ENCODE peak calls at places on chromosomes 1 and 21, in seven cellular contexts. One of them, this sample, is unnamed.

GRCh38 chr1:20063861-20064292 is 6.1 kb upstream of the PLA2G5 start:
- DNase-seq in stimulated activated CD8-positive, alpha-beta memory T cell treated with anti-CD3 and anti-CD28 coated beads, Interleukin-7, amount 100 ng/mL, for 24 hours: no peak
- DNase-seq in Karpas-422: no peak
- DNase-seq in iris pigment epithelial cell: peak
- DNase-seq in CD8-positive, alpha-beta T cell: no peak
- DNase-seq in NCI-H69: no peak
- DNase-seq in NCI-H226: peak
- DNase-seq in this sample: peak

GRCh38 chr1:36223373-36223995 is 759 bp upstream of the THRAP3 start:
- DNase-seq in CD8-positive, alpha-beta T cell: peak
- DNase-seq in Karpas-422: peak
- DNase-seq in iris pigment epithelial cell: peak
- DNase-seq in stimulated activated CD8-positive, alpha-beta memory T cell treated with anti-CD3 and anti-CD28 coated beads, Interleukin-7, amount 100 ng/mL, for 24 hours: no peak
- DNase-seq in NCI-H226: no peak
- DNase-seq in NCI-H69: peak
- DNase-seq in this sample: peak

GRCh38 chr1:248825573-248825908 is 174 bp downstream of the SH3BP5L start:
- DNase-seq in CD8-positive, alpha-beta T cell: no peak
- DNase-seq in iris pigment epithelial cell: no peak
- DNase-seq in Karpas-422: no peak
- DNase-seq in stimulated activated CD8-positive, alpha-beta memory T cell treated with anti-CD3 and anti-CD28 coated beads, Interleukin-7, amount 100 ng/mL, for 24 hours: no peak
- DNase-seq in NCI-H226: no peak
- DNase-seq in NCI-H69: no peak
- DNase-seq in this sample: no peak

GRCh38 chr1:87176514-87176913 is 152.2 kb upstream of the LMO4 start:
- DNase-seq in NCI-H69: no peak
- DNase-seq in NCI-H226: no peak
- DNase-seq in stimulated activated CD8-positive, alpha-beta memory T cell treated with anti-CD3 and anti-CD28 coated beads, Interleukin-7, amount 100 ng/mL, for 24 hours: no peak
- DNase-seq in CD8-positive, alpha-beta T cell: no peak
- DNase-seq in iris pigment epithelial cell: no peak
- DNase-seq in Karpas-422: no peak
- DNase-seq in this sample: no peak

GRCh38 chr21:41877901-41878830 is 978 bp downstream of the PRDM15 start:
- DNase-seq in NCI-H69: peak
- DNase-seq in stimulated activated CD8-positive, alpha-beta memory T cell treated with anti-CD3 and anti-CD28 coated beads, Interleukin-7, amount 100 ng/mL, for 24 hours: no peak
- DNase-seq in NCI-H226: no peak
- DNase-seq in iris pigment epithelial cell: peak
- DNase-seq in CD8-positive, alpha-beta T cell: no peak
- DNase-seq in Karpas-422: peak
- DNase-seq in this sample: peak

GRCh38 chr1:244778356-244778755 is 57.1 kb upstream of the COX20 start:
- DNase-seq in iris pigment epithelial cell: peak
- DNase-seq in NCI-H226: peak
- DNase-seq in CD8-positive, alpha-beta T cell: no peak
- DNase-seq in NCI-H69: no peak
- DNase-seq in stimulated activated CD8-positive, alpha-beta memory T cell treated with anti-CD3 and anti-CD28 coated beads, Interleukin-7, amount 100 ng/mL, for 24 hours: no peak
- DNase-seq in Karpas-422: no peak
- DNase-seq in this sample: peak

GRCh38 chr1:229420765-229421164 is 13.1 kb downstream of the ACTA1 start:
- DNase-seq in CD8-positive, alpha-beta T cell: no peak
- DNase-seq in stimulated activated CD8-positive, alpha-beta memory T cell treated with anti-CD3 and anti-CD28 coated beads, Interleukin-7, amount 100 ng/mL, for 24 hours: no peak
- DNase-seq in Karpas-422: peak
- DNase-seq in iris pigment epithelial cell: no peak
- DNase-seq in NCI-H226: no peak
- DNase-seq in NCI-H69: peak
- DNase-seq in this sample: no peak

GRCh38 chr1:180837025-180837424 is 75.7 kb upstream of the KIAA1614 start:
- DNase-seq in stimulated activated CD8-positive, alpha-beta memory T cell treated with anti-CD3 and anti-CD28 coated beads, Interleukin-7, amount 100 ng/mL, for 24 hours: no peak
- DNase-seq in NCI-H226: no peak
- DNase-seq in Karpas-422: no peak
- DNase-seq in NCI-H69: peak
- DNase-seq in CD8-positive, alpha-beta T cell: no peak
- DNase-seq in iris pigment epithelial cell: no peak
- DNase-seq in this sample: no peak

GRCh38 chr1:173239058-173239457 is 31.9 kb upstream of the TNFSF4 start:
- DNase-seq in Karpas-422: no peak
- DNase-seq in NCI-H69: no peak
- DNase-seq in iris pigment epithelial cell: no peak
- DNase-seq in NCI-H226: no peak
- DNase-seq in CD8-positive, alpha-beta T cell: no peak
- DNase-seq in stimulated activated CD8-positive, alpha-beta memory T cell treated with anti-CD3 and anti-CD28 coated beads, Interleukin-7, amount 100 ng/mL, for 24 hours: no peak
- DNase-seq in this sample: no peak

GRCh38 chr21:42336065-42336464 is 14.7 kb downstream of the TFF2 start:
- DNase-seq in NCI-H69: no peak
- DNase-seq in Karpas-422: no peak
- DNase-seq in NCI-H226: no peak
- DNase-seq in iris pigment epithelial cell: peak
- DNase-seq in CD8-positive, alpha-beta T cell: no peak
- DNase-seq in stimulated activated CD8-positive, alpha-beta memory T cell treated with anti-CD3 and anti-CD28 coated beads, Interleukin-7, amount 100 ng/mL, for 24 hours: no peak
- DNase-seq in this sample: peak

GRCh38 chr1:243946946-243947345 is 96.9 kb upstream of the AKT3 start:
- DNase-seq in NCI-H69: peak
- DNase-seq in CD8-positive, alpha-beta T cell: no peak
- DNase-seq in iris pigment epithelial cell: peak
- DNase-seq in NCI-H226: no peak
- DNase-seq in Karpas-422: peak
- DNase-seq in stimulated activated CD8-positive, alpha-beta memory T cell treated with anti-CD3 and anti-CD28 coated beads, Interleukin-7, amount 100 ng/mL, for 24 hours: peak
- DNase-seq in this sample: peak

GRCh38 chr1:92277105-92277504 is 21.7 kb downstream of the GLMN start:
- DNase-seq in CD8-positive, alpha-beta T cell: no peak
- DNase-seq in NCI-H69: no peak
- DNase-seq in NCI-H226: peak
- DNase-seq in stimulated activated CD8-positive, alpha-beta memory T cell treated with anti-CD3 and anti-CD28 coated beads, Interleukin-7, amount 100 ng/mL, for 24 hours: no peak
- DNase-seq in Karpas-422: no peak
- DNase-seq in iris pigment epithelial cell: peak
- DNase-seq in this sample: peak

GRCh38 chr1:9066945-9067807 is 2.3 kb downstream of the SLC2A5 start:
- DNase-seq in CD8-positive, alpha-beta T cell: no peak
- DNase-seq in NCI-H226: peak
- DNase-seq in NCI-H69: no peak
- DNase-seq in Karpas-422: no peak
- DNase-seq in stimulated activated CD8-positive, alpha-beta memory T cell treated with anti-CD3 and anti-CD28 coated beads, Interleukin-7, amount 100 ng/mL, for 24 hours: no peak
- DNase-seq in iris pigment epithelial cell: peak
- DNase-seq in this sample: peak

GRCh38 chr1:34885405-34886247 is 26.1 kb upstream of the SMIM12 start:
- DNase-seq in iris pigment epithelial cell: peak
- DNase-seq in CD8-positive, alpha-beta T cell: peak
- DNase-seq in NCI-H69: no peak
- DNase-seq in NCI-H226: no peak
- DNase-seq in stimulated activated CD8-positive, alpha-beta memory T cell treated with anti-CD3 and anti-CD28 coated beads, Interleukin-7, amount 100 ng/mL, for 24 hours: peak
- DNase-seq in Karpas-422: peak
- DNase-seq in this sample: no peak

GRCh38 chr1:26469558-26469957 is 2.7 kb upstream of the HMGN2 start:
- DNase-seq in iris pigment epithelial cell: no peak
- DNase-seq in NCI-H226: no peak
- DNase-seq in NCI-H69: peak
- DNase-seq in CD8-positive, alpha-beta T cell: no peak
- DNase-seq in Karpas-422: no peak
- DNase-seq in stimulated activated CD8-positive, alpha-beta memory T cell treated with anti-CD3 and anti-CD28 coated beads, Interleukin-7, amount 100 ng/mL, for 24 hours: no peak
- DNase-seq in this sample: no peak

GRCh38 chr1:14578156-14578555 is 20.3 kb upstream of the KAZN start:
- DNase-seq in Karpas-422: no peak
- DNase-seq in NCI-H69: no peak
- DNase-seq in NCI-H226: no peak
- DNase-seq in iris pigment epithelial cell: no peak
- DNase-seq in stimulated activated CD8-positive, alpha-beta memory T cell treated with anti-CD3 and anti-CD28 coated beads, Interleukin-7, amount 100 ng/mL, for 24 hours: no peak
- DNase-seq in CD8-positive, alpha-beta T cell: no peak
- DNase-seq in this sample: peak

GRCh38 chr1:85462931-85463665 is 1.9 kb downstream of the DDAH1 start:
- DNase-seq in Karpas-422: no peak
- DNase-seq in NCI-H69: no peak
- DNase-seq in iris pigment epithelial cell: no peak
- DNase-seq in CD8-positive, alpha-beta T cell: no peak
- DNase-seq in NCI-H226: no peak
- DNase-seq in stimulated activated CD8-positive, alpha-beta memory T cell treated with anti-CD3 and anti-CD28 coated beads, Interleukin-7, amount 100 ng/mL, for 24 hours: no peak
- DNase-seq in this sample: no peak

GRCh38 chr1:222893255-222893654 is 78.4 kb downstream of the DISP1 start:
- DNase-seq in iris pigment epithelial cell: no peak
- DNase-seq in NCI-H69: no peak
- DNase-seq in Karpas-422: no peak
- DNase-seq in NCI-H226: no peak
- DNase-seq in stimulated activated CD8-positive, alpha-beta memory T cell treated with anti-CD3 and anti-CD28 coated beads, Interleukin-7, amount 100 ng/mL, for 24 hours: no peak
- DNase-seq in CD8-positive, alpha-beta T cell: no peak
- DNase-seq in this sample: peak

GRCh38 chr1:201050515-201051277 is 27.2 kb upstream of the KIF21B start:
- DNase-seq in Karpas-422: peak
- DNase-seq in NCI-H226: no peak
- DNase-seq in iris pigment epithelial cell: peak
- DNase-seq in CD8-positive, alpha-beta T cell: no peak
- DNase-seq in stimulated activated CD8-positive, alpha-beta memory T cell treated with anti-CD3 and anti-CD28 coated beads, Interleukin-7, amount 100 ng/mL, for 24 hours: no peak
- DNase-seq in NCI-H69: no peak
- DNase-seq in this sample: no peak

GRCh38 chr1:41102208-41102607 is 80.7 kb upstream of the SLFNL1 start:
- DNase-seq in iris pigment epithelial cell: peak
- DNase-seq in NCI-H226: peak
- DNase-seq in CD8-positive, alpha-beta T cell: no peak
- DNase-seq in stimulated activated CD8-positive, alpha-beta memory T cell treated with anti-CD3 and anti-CD28 coated beads, Interleukin-7, amount 100 ng/mL, for 24 hours: no peak
- DNase-seq in NCI-H69: no peak
- DNase-seq in Karpas-422: no peak
- DNase-seq in this sample: peak

GRCh38 chr21:14989359-14989758 is 75.4 kb downstream of the NRIP1 start:
- DNase-seq in iris pigment epithelial cell: peak
- DNase-seq in NCI-H226: no peak
- DNase-seq in Karpas-422: no peak
- DNase-seq in stimulated activated CD8-positive, alpha-beta memory T cell treated with anti-CD3 and anti-CD28 coated beads, Interleukin-7, amount 100 ng/mL, for 24 hours: no peak
- DNase-seq in CD8-positive, alpha-beta T cell: no peak
- DNase-seq in NCI-H69: peak
- DNase-seq in this sample: no peak

GRCh38 chr1:155241851-155242264 is 13.4 kb downstream of the ENTREP3 start:
- DNase-seq in stimulated activated CD8-positive, alpha-beta memory T cell treated with anti-CD3 and anti-CD28 coated beads, Interleukin-7, amount 100 ng/mL, for 24 hours: no peak
- DNase-seq in CD8-positive, alpha-beta T cell: no peak
- DNase-seq in NCI-H69: no peak
- DNase-seq in NCI-H226: no peak
- DNase-seq in Karpas-422: no peak
- DNase-seq in iris pigment epithelial cell: no peak
- DNase-seq in this sample: no peak

GRCh38 chr1:33370286-33370685 is 49.4 kb upstream of the A3GALT2 start:
- DNase-seq in NCI-H226: peak
- DNase-seq in CD8-positive, alpha-beta T cell: no peak
- DNase-seq in stimulated activated CD8-positive, alpha-beta memory T cell treated with anti-CD3 and anti-CD28 coated beads, Interleukin-7, amount 100 ng/mL, for 24 hours: no peak
- DNase-seq in NCI-H69: no peak
- DNase-seq in Karpas-422: no peak
- DNase-seq in iris pigment epithelial cell: peak
- DNase-seq in this sample: no peak

GRCh38 chr1:66315675-66316074 is 218.3 kb upstream of the SGIP1 start:
- DNase-seq in iris pigment epithelial cell: peak
- DNase-seq in CD8-positive, alpha-beta T cell: no peak
- DNase-seq in NCI-H69: no peak
- DNase-seq in stimulated activated CD8-positive, alpha-beta memory T cell treated with anti-CD3 and anti-CD28 coated beads, Interleukin-7, amount 100 ng/mL, for 24 hours: no peak
- DNase-seq in Karpas-422: no peak
- DNase-seq in NCI-H226: peak
- DNase-seq in this sample: peak

GRCh38 chr1:15578921-15579682 is 5.7 kb downstream of the AGMAT start:
- DNase-seq in CD8-positive, alpha-beta T cell: peak
- DNase-seq in Karpas-422: no peak
- DNase-seq in NCI-H226: no peak
- DNase-seq in iris pigment epithelial cell: no peak
- DNase-seq in NCI-H69: no peak
- DNase-seq in stimulated activated CD8-positive, alpha-beta memory T cell treated with anti-CD3 and anti-CD28 coated beads, Interleukin-7, amount 100 ng/mL, for 24 hours: no peak
- DNase-seq in this sample: no peak

GRCh38 chr1:114979278-114979891 is 50.2 kb upstream of the TSHB start:
- DNase-seq in stimulated activated CD8-positive, alpha-beta memory T cell treated with anti-CD3 and anti-CD28 coated beads, Interleukin-7, amount 100 ng/mL, for 24 hours: peak
- DNase-seq in NCI-H69: peak
- DNase-seq in CD8-positive, alpha-beta T cell: peak
- DNase-seq in Karpas-422: peak
- DNase-seq in iris pigment epithelial cell: peak
- DNase-seq in NCI-H226: peak
- DNase-seq in this sample: peak

GRCh38 chr1:183477986-183478781 is 5.9 kb downstream of the SMG7 start:
- DNase-seq in iris pigment epithelial cell: no peak
- DNase-seq in NCI-H226: no peak
- DNase-seq in Karpas-422: peak
- DNase-seq in NCI-H69: no peak
- DNase-seq in CD8-positive, alpha-beta T cell: no peak
- DNase-seq in stimulated activated CD8-positive, alpha-beta memory T cell treated with anti-CD3 and anti-CD28 coated beads, Interleukin-7, amount 100 ng/mL, for 24 hours: no peak
- DNase-seq in this sample: no peak

GRCh38 chr21:18041012-18041411 is 203.6 kb upstream of the CHODL start:
- DNase-seq in iris pigment epithelial cell: no peak
- DNase-seq in NCI-H69: peak
- DNase-seq in CD8-positive, alpha-beta T cell: no peak
- DNase-seq in stimulated activated CD8-positive, alpha-beta memory T cell treated with anti-CD3 and anti-CD28 coated beads, Interleukin-7, amount 100 ng/mL, for 24 hours: no peak
- DNase-seq in NCI-H226: peak
- DNase-seq in Karpas-422: peak
- DNase-seq in this sample: peak

This sample was measured in kidney tubule cell.